ENCODE peak calls at places on chromosomes 3 and 15, in five cellular contexts. One of them, this sample, is unnamed. For H3K4me1, the result is how much of the 10 kb centered on the place peaks cover.

GRCh38 chr15:79608041-79608440 is 175.9 kb downstream of the MINAR1 start:
- DNase-seq in neuronal stem cell: no peak
- DNase-seq in adrenal gland: no peak
- DNase-seq in A549: no peak
- DNase-seq in IMR-90: no peak
- DNase-seq in this sample: no peak

GRCh38 chr3:15647629-15648167 is 46.2 kb downstream of the BTD start:
- DNase-seq in A549: no peak
- DNase-seq in adrenal gland: no peak
- DNase-seq in IMR-90: peak
- DNase-seq in neuronal stem cell: no peak
- DNase-seq in this sample: no peak

GRCh38 chr3:9949115-9949514 is 3.1 kb downstream of the PRRT3 start:
- DNase-seq in adrenal gland: no peak
- DNase-seq in IMR-90: no peak
- DNase-seq in A549: no peak
- DNase-seq in neuronal stem cell: no peak
- DNase-seq in this sample: no peak

GRCh38 chr15:73822998-73823397 is 50.4 kb upstream of the TBC1D21 start:
- DNase-seq in neuronal stem cell: peak
- DNase-seq in adrenal gland: no peak
- DNase-seq in A549: no peak
- DNase-seq in IMR-90: peak
- DNase-seq in this sample: no peak

GRCh38 chr3:76107935-76108570 is 322.7 kb upstream of the ZNF717 start:
- DNase-seq in A549: peak
- DNase-seq in neuronal stem cell: no peak
- DNase-seq in IMR-90: peak
- DNase-seq in adrenal gland: no peak
- DNase-seq in this sample: peak

GRCh38 chr3:32840086-32840841 is 22.5 kb downstream of the TRIM71 start:
- DNase-seq in adrenal gland: no peak
- DNase-seq in A549: no peak
- DNase-seq in IMR-90: no peak
- DNase-seq in neuronal stem cell: peak
- DNase-seq in this sample: no peak

GRCh38 chr15:59562787-59563186 is 48.8 kb upstream of the GCNT3 start:
- DNase-seq in neuronal stem cell: no peak
- DNase-seq in A549: no peak
- DNase-seq in IMR-90: no peak
- DNase-seq in adrenal gland: no peak
- DNase-seq in this sample: no peak

GRCh38 chr3:187739125-187739560 is 6.1 kb downstream of the BCL6 start:
- DNase-seq in neuronal stem cell: peak
- DNase-seq in adrenal gland: peak
- DNase-seq in IMR-90: no peak
- DNase-seq in A549: no peak
- DNase-seq in this sample: no peak

GRCh38 chr3:45665101-45665572 is 24.1 kb upstream of the SACM1L start:
- DNase-seq in neuronal stem cell: no peak
- DNase-seq in A549: peak
- DNase-seq in adrenal gland: peak
- DNase-seq in IMR-90: peak
- DNase-seq in this sample: peak

DNA sequence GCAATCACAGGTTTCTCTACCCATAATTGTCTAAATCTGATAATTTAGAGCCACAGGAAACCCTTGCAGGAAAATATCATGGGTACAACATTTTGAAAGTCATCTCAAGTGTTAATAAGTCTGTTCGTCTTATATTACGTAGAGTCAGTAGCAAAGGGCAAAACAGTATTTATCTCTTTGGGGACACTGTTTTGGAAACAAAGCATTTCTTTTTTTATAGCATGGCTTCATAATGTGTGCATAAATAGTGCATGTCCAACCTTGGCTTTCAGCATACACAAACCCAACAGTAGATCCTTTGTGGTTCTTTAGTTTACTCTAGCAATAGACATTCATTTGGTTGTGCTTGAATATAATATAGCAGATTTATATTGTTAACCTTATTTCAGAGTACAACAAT is 24.0 kb downstream of the ST3GAL6 start:
- DNase-seq in neuronal stem cell: no peak
- DNase-seq in A549: no peak
- DNase-seq in IMR-90: no peak
- DNase-seq in adrenal gland: no peak
- DNase-seq in this sample: no peak
- H3K4me1 ChIP-seq in neuronal stem cell: under half
- H3K4me1 ChIP-seq in A549: under half
- H3K4me1 ChIP-seq in IMR-90: under half
- H3K4me1 ChIP-seq in adrenal gland: under half
- H3K4me1 ChIP-seq in this sample: under half

GRCh38 chr3:149534671-149535394 is 60.3 kb downstream of the TM4SF4 start:
- DNase-seq in IMR-90: peak
- DNase-seq in neuronal stem cell: no peak
- DNase-seq in adrenal gland: no peak
- DNase-seq in A549: peak
- DNase-seq in this sample: peak

GRCh38 chr3:149536429-149536828 is 61.9 kb downstream of the TM4SF4 start:
- DNase-seq in neuronal stem cell: peak
- DNase-seq in adrenal gland: peak
- DNase-seq in A549: no peak
- DNase-seq in IMR-90: no peak
- DNase-seq in this sample: no peak

GRCh38 chr3:149532463-149533180 is 58.1 kb downstream of the TM4SF4 start:
- DNase-seq in IMR-90: no peak
- DNase-seq in A549: no peak
- DNase-seq in neuronal stem cell: no peak
- DNase-seq in adrenal gland: no peak
- DNase-seq in this sample: no peak

GRCh38 chr3:149534082-149534481 is 59.6 kb downstream of the TM4SF4 start:
- DNase-seq in A549: no peak
- DNase-seq in neuronal stem cell: no peak
- DNase-seq in adrenal gland: no peak
- DNase-seq in IMR-90: no peak
- DNase-seq in this sample: no peak

DNA sequence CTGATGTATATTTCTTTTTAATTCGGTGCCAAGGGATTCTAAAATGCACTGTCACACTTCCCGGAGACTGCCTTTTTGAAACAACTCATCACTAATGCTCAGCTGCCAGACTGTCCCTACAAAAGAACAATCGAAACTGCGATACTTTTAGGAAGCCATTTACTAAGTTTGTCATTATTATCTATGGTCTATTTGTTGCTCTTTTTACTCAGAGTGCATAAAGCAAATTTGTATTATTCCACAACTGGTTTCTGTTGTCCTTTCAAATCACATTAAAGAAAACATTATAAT is 60.8 kb downstream of the TM4SF4 start:
- DNase-seq in A549: no peak
- DNase-seq in adrenal gland: no peak
- DNase-seq in neuronal stem cell: no peak
- DNase-seq in IMR-90: no peak
- DNase-seq in this sample: no peak
- H3K4me3 ChIP-seq in A549: peak
- H3K4me3 ChIP-seq in adrenal gland: no peak
- H3K4me3 ChIP-seq in neuronal stem cell: no peak
- H3K4me3 ChIP-seq in IMR-90: no peak
- H3K4me3 ChIP-seq in this sample: no peak

GRCh38 chr3:129555616-129556357 is 12.8 kb downstream of the H1-8 start:
- DNase-seq in neuronal stem cell: no peak
- DNase-seq in adrenal gland: no peak
- DNase-seq in IMR-90: no peak
- DNase-seq in A549: no peak
- DNase-seq in this sample: no peak
- H3K4me1 ChIP-seq in neuronal stem cell: under half
- H3K4me1 ChIP-seq in adrenal gland: under half
- H3K4me1 ChIP-seq in IMR-90: under half
- H3K4me1 ChIP-seq in A549: under half
- H3K4me1 ChIP-seq in this sample: under half

GRCh38 chr3:189508784-189509489 is 122.3 kb upstream of the TP63 start:
- DNase-seq in adrenal gland: no peak
- DNase-seq in neuronal stem cell: no peak
- DNase-seq in A549: no peak
- DNase-seq in IMR-90: no peak
- DNase-seq in this sample: peak
- H3K4me3 ChIP-seq in adrenal gland: no peak
- H3K4me3 ChIP-seq in neuronal stem cell: no peak
- H3K4me3 ChIP-seq in A549: no peak
- H3K4me3 ChIP-seq in IMR-90: no peak
- H3K4me3 ChIP-seq in this sample: no peak

GRCh38 chr15:29811691-29812383 is 10.4 kb downstream of the TJP1 start:
- DNase-seq in adrenal gland: no peak
- DNase-seq in A549: no peak
- DNase-seq in neuronal stem cell: no peak
- DNase-seq in IMR-90: no peak
- DNase-seq in this sample: no peak

GRCh38 chr15:29815705-29816042 is 6.6 kb downstream of the TJP1 start:
- DNase-seq in IMR-90: no peak
- DNase-seq in adrenal gland: no peak
- DNase-seq in neuronal stem cell: no peak
- DNase-seq in A549: no peak
- DNase-seq in this sample: no peak

GRCh38 chr15:29813009-29813408 is 9.3 kb downstream of the TJP1 start:
- DNase-seq in neuronal stem cell: no peak
- DNase-seq in A549: no peak
- DNase-seq in IMR-90: peak
- DNase-seq in adrenal gland: no peak
- DNase-seq in this sample: no peak

GRCh38 chr15:29815000-29815704 is 7.1 kb downstream of the TJP1 start:
- DNase-seq in A549: no peak
- DNase-seq in adrenal gland: no peak
- DNase-seq in neuronal stem cell: no peak
- DNase-seq in IMR-90: peak
- DNase-seq in this sample: peak

GRCh38 chr15:29812384-29812694 is 9.9 kb downstream of the TJP1 start:
- DNase-seq in A549: no peak
- DNase-seq in neuronal stem cell: no peak
- DNase-seq in adrenal gland: no peak
- DNase-seq in IMR-90: peak
- DNase-seq in this sample: peak
- H3K4me1 ChIP-seq in A549: half or more
- H3K4me1 ChIP-seq in neuronal stem cell: under half
- H3K4me1 ChIP-seq in adrenal gland: under half
- H3K4me1 ChIP-seq in IMR-90: under half
- H3K4me1 ChIP-seq in this sample: under half

GRCh38 chr3:123713211-123713610 is 128.4 kb upstream of the HACD2 start:
- DNase-seq in adrenal gland: no peak
- DNase-seq in neuronal stem cell: no peak
- DNase-seq in A549: no peak
- DNase-seq in IMR-90: no peak
- DNase-seq in this sample: no peak

GRCh38 chr3:123708531-123708930 is 123.7 kb upstream of the HACD2 start:
- DNase-seq in adrenal gland: no peak
- DNase-seq in IMR-90: no peak
- DNase-seq in neuronal stem cell: no peak
- DNase-seq in A549: no peak
- DNase-seq in this sample: no peak

GRCh38 chr3:123706871-123707270 is 122.0 kb upstream of the HACD2 start:
- DNase-seq in A549: no peak
- DNase-seq in neuronal stem cell: no peak
- DNase-seq in IMR-90: peak
- DNase-seq in adrenal gland: no peak
- DNase-seq in this sample: no peak

GRCh38 chr3:123712077-123712860 is 127.4 kb upstream of the HACD2 start:
- DNase-seq in adrenal gland: no peak
- DNase-seq in IMR-90: no peak
- DNase-seq in neuronal stem cell: no peak
- DNase-seq in A549: no peak
- DNase-seq in this sample: no peak

GRCh38 chr3:123711356-123711755 is 126.5 kb upstream of the HACD2 start:
- DNase-seq in A549: no peak
- DNase-seq in adrenal gland: no peak
- DNase-seq in neuronal stem cell: no peak
- DNase-seq in IMR-90: no peak
- DNase-seq in this sample: no peak
- H3K4me3 ChIP-seq in A549: no peak
- H3K4me3 ChIP-seq in adrenal gland: no peak
- H3K4me3 ChIP-seq in neuronal stem cell: no peak
- H3K4me3 ChIP-seq in IMR-90: no peak
- H3K4me3 ChIP-seq in this sample: no peak

GRCh38 chr3:124685481-124685880 is 44.8 kb upstream of the UMPS start:
- DNase-seq in neuronal stem cell: no peak
- DNase-seq in A549: no peak
- DNase-seq in adrenal gland: no peak
- DNase-seq in IMR-90: no peak
- DNase-seq in this sample: no peak
- H3K4me1 ChIP-seq in neuronal stem cell: under half
- H3K4me1 ChIP-seq in A549: under half
- H3K4me1 ChIP-seq in adrenal gland: under half
- H3K4me1 ChIP-seq in IMR-90: under half
- H3K4me1 ChIP-seq in this sample: under half

GRCh38 chr3:37162501-37163245 is 11.7 kb downstream of the LRRFIP2 start:
- DNase-seq in neuronal stem cell: no peak
- DNase-seq in adrenal gland: no peak
- DNase-seq in IMR-90: no peak
- DNase-seq in A549: no peak
- DNase-seq in this sample: no peak

GRCh38 chr3:37161351-37161750 is 13.0 kb downstream of the LRRFIP2 start:
- DNase-seq in neuronal stem cell: no peak
- DNase-seq in A549: no peak
- DNase-seq in adrenal gland: no peak
- DNase-seq in IMR-90: peak
- DNase-seq in this sample: no peak

GRCh38 chr3:37168896-37169295 is 5.5 kb downstream of the LRRFIP2 start:
- DNase-seq in neuronal stem cell: no peak
- DNase-seq in A549: no peak
- DNase-seq in IMR-90: no peak
- DNase-seq in adrenal gland: no peak
- DNase-seq in this sample: no peak

DNA sequence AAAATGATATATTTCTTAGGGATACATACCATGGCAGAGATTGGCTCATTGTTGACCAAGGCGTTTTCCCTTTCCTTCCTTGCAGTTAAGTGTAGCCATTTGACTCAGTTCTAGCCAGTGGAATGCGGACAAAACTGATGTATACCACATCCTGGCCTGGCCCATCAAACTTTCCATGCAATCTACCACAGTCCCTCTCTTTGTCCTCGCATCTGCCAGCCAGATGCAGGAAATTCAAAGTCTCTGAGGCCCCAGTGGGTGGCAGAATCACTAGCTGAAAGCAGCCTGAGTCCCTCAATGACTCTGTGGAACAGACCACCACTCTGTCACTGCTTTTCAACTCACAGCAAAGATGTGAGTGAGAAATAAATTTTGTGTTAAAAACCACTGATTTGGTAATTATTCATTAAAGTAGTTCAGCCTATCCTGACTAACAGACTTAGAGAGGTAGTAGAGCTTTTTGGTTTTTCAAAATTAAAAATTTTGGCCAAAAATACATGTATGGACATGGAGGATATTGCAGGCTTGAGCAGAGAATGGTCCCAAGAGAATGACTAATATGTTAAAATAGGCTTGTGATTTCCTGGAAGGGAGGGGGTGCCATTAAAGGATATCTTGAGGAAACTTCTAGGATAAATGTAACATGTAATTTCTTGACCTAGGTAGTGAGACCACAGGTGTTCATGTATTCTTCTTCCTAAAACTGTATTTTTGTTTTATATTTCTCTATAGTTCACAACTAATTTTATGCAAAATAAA is 10.9 kb downstream of the LRRFIP2 start:
- DNase-seq in neuronal stem cell: no peak
- DNase-seq in IMR-90: peak
- DNase-seq in adrenal gland: no peak
- DNase-seq in A549: no peak
- DNase-seq in this sample: no peak
- H3K4me3 ChIP-seq in neuronal stem cell: no peak
- H3K4me3 ChIP-seq in IMR-90: no peak
- H3K4me3 ChIP-seq in adrenal gland: no peak
- H3K4me3 ChIP-seq in A549: no peak
- H3K4me3 ChIP-seq in this sample: no peak